ENCODE peak calls at places on chromosomes 2 and 18, in five cellular contexts. H, P, B, M and L are unnamed samples.

GRCh38 chr18:37405229-37405628 is 160.4 kb downstream of the CELF4 start:
- DNase-seq in M (no peak), B (no peak), P (no peak), H (no peak), L (no peak)

GRCh38 chr2:127620867-127621266 is 25.1 kb upstream of the GPR17 start:
- DNase-seq in H (peak; percentile 8), P (peak; percentile 48), B (no peak), M (no peak), L (no peak)

GRCh38 chr2:54866868-54867267 is 143.4 kb downstream of the EML6 start:
- DNase-seq in H (no peak), P (peak; percentile 48), M (no peak), B (no peak), L (no peak)

GRCh38 chr2:176088048-176088936 is 4.2 kb upstream of the HOXD13 start:
- DNase-seq in M (no peak), B (peak; percentile 59), P (no peak), H (peak; percentile 59), L (peak; percentile 85)

GRCh38 chr2:212549463-212549862 is 10.9 kb upstream of the ERBB4 start:
- DNase-seq in M (no peak), P (no peak), B (no peak), H (no peak), L (no peak)

GRCh38 chr2:23632386-23632785 is 247.4 kb downstream of the KLHL29 start:
- DNase-seq in P (no peak), B (no peak), H (no peak), M (no peak), L (no peak)

GRCh38 chr2:25572638-25573037 is 100.7 kb downstream of the DTNB start:
- DNase-seq in M (no peak), H (no peak), B (no peak), P (no peak), L (no peak)

GRCh38 chr2:139156730-139157129 is 376.5 kb upstream of the NXPH2 start:
- DNase-seq in B (no peak), H (no peak), M (no peak), P (no peak), L (no peak)

GRCh38 chr2:6896930-6897759 is 19.6 kb downstream of the RSAD2 start:
- DNase-seq in P (peak; percentile 42), M (no peak), H (no peak), B (no peak), L (no peak)

GRCh38 chr2:164881524-164881923 is 39.9 kb upstream of the COBLL1 start:
- DNase-seq in M (no peak), B (no peak), P (no peak), H (no peak), L (no peak)

GRCh38 chr2:109143214-109144187 is 14.5 kb downstream of the SH3RF3 start:
- DNase-seq in H (no peak), P (no peak), B (no peak), M (no peak), L (no peak)

GRCh38 chr2:148814853-148815419 is 60.1 kb upstream of the KIF5C start:
- DNase-seq in P (no peak), H (peak; percentile 20), B (no peak), M (no peak), L (no peak)

GRCh38 chr2:26455801-26456700 is 21.9 kb downstream of the OTOF start:
- DNase-seq in H (no peak), B (peak; percentile 36), M (no peak), P (no peak), L (peak; percentile 70)

GRCh38 chr2:42203792-42204191 is 34.6 kb downstream of the EML4 start:
- DNase-seq in M (no peak), H (no peak), B (no peak), P (no peak), L (no peak)

GRCh38 chr18:66317243-66318090 is 286.4 kb downstream of the CDH19 start:
- DNase-seq in H (no peak), P (no peak), B (no peak), M (no peak), L (no peak)

GRCh38 chr2:46325178-46325928 is 28.1 kb downstream of the EPAS1 start:
- DNase-seq in H (no peak), P (no peak), B (no peak), M (no peak), L (no peak)
- H3K27ac ChIP-seq in H (no peak overlapping the region), P (no peak overlapping the region), B (no peak overlapping the region), M (peak overlapping the region; percentile 64), L (peak overlapping the region; percentile 57)

GRCh38 chr2:19026156-19026660 is 332.2 kb downstream of the OSR1 start:
- DNase-seq in B (no peak), M (no peak), P (no peak), H (no peak), L (no peak)

GRCh38 chr2:19022334-19022733 is 336.1 kb downstream of the OSR1 start:
- DNase-seq in H (no peak), P (no peak), B (no peak), M (no peak), L (no peak)

GRCh38 chr2:19020144-19021099 is 338.0 kb downstream of the OSR1 start:
- DNase-seq in P (no peak), M (no peak), B (no peak), H (no peak), L (peak; percentile 58)

GRCh38 chr2:19021721-19022120 is 336.7 kb downstream of the OSR1 start:
- DNase-seq in P (no peak), H (no peak), M (peak; percentile 20), B (no peak), L (no peak)

DNA sequence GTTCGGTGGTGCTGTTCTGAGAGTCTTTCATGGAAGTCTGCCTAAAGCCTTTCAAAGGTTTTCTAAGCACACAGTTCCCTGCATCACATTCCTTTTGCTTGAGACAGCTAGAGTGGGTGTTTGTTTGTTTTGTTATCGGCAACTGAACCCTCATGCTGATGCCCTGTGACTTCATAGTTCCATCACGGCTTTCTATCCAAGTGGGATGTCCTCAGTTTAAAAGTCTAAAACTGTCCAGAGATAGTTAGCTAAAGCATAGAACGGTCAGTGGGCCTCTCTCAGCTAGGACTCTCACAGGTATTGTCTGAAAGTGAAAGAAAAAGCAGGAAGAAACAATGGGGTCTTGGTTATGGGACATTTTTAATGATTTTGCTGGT is 337.3 kb downstream of the OSR1 start:
- DNase-seq in P (no peak), M (no peak), H (no peak), B (no peak), L (no peak)
- H3K4me3 ChIP-seq in P (no peak overlapping the region), M (no peak overlapping the region), H (no peak overlapping the region), B (no peak overlapping the region), L (no peak overlapping the region)

GRCh38 chr2:101410114-101410513 is 22.8 kb upstream of the CREG2 start:
- DNase-seq in B (no peak), H (no peak), P (no peak), M (no peak), L (no peak)

GRCh38 chr2:101418704-101419663 is 31.7 kb upstream of the CREG2 start:
- DNase-seq in B (no peak), H (peak; percentile 44), P (peak; percentile 67), M (peak; percentile 31), L (no peak)

GRCh38 chr2:101420623-101421022 is 33.3 kb upstream of the CREG2 start:
- DNase-seq in H (no peak), M (no peak), P (no peak), B (no peak), L (no peak)

GRCh38 chr2:101410716-101411115 is 23.4 kb upstream of the CREG2 start:
- DNase-seq in M (no peak), B (no peak), P (no peak), H (no peak), L (no peak)

DNA sequence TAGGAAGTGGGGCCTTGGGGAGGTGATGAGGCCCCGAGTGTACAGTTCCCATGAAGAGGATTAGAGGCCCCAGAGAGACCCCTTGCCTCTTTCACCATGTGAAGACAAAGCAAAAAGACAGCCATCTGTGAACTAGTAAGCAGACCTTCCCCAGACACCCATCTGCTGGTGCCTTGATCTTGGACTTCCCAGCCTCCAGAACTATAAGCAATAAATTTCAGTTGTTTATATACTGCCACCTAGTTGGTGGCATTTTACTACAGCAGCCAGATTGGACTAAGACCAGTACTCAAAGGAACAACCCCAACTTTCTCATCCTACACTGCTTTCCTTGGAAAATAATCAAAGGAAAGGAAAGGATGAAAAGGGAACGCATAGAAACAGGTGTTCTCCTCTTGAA is 27.9 kb upstream of the CREG2 start:
- DNase-seq in B (no peak), P (no peak), M (no peak), H (no peak), L (no peak)
- TF ChIP-seq CTCF in B (no peak), P (peak; percentile 32), M (no peak), H (no peak), L (no peak)

GRCh38 chr2:177332041-177332991 is 60.3 kb upstream of the AGPS start:
- DNase-seq in B (peak; percentile 19), H (peak; percentile 33), P (peak; percentile 74), M (peak; percentile 44), L (peak; percentile 43)
- H3K27ac ChIP-seq in B (no peak overlapping the region), H (peak overlapping the region; percentile 67), P (no peak overlapping the region), M (peak overlapping the region; percentile 50), L (no peak overlapping the region)

GRCh38 chr2:240819404-240820013 is 510 bp downstream of the KIF1A start:
- DNase-seq in P (no peak), H (no peak), B (no peak), M (no peak), L (no peak)

GRCh38 chr2:240817496-240818292 is 2.3 kb downstream of the KIF1A start:
- DNase-seq in M (no peak), P (no peak), H (no peak), B (no peak), L (peak; percentile 76)

GRCh38 chr2:240820014-240820606 is at the start of gene KIF1A:
- DNase-seq in P (no peak), B (no peak), H (no peak), M (no peak), L (peak; percentile 71)

GRCh38 chr2:240818293-240818542 is 1.8 kb downstream of the KIF1A start:
- DNase-seq in M (no peak), P (no peak), B (no peak), H (no peak), L (no peak)

DNA sequence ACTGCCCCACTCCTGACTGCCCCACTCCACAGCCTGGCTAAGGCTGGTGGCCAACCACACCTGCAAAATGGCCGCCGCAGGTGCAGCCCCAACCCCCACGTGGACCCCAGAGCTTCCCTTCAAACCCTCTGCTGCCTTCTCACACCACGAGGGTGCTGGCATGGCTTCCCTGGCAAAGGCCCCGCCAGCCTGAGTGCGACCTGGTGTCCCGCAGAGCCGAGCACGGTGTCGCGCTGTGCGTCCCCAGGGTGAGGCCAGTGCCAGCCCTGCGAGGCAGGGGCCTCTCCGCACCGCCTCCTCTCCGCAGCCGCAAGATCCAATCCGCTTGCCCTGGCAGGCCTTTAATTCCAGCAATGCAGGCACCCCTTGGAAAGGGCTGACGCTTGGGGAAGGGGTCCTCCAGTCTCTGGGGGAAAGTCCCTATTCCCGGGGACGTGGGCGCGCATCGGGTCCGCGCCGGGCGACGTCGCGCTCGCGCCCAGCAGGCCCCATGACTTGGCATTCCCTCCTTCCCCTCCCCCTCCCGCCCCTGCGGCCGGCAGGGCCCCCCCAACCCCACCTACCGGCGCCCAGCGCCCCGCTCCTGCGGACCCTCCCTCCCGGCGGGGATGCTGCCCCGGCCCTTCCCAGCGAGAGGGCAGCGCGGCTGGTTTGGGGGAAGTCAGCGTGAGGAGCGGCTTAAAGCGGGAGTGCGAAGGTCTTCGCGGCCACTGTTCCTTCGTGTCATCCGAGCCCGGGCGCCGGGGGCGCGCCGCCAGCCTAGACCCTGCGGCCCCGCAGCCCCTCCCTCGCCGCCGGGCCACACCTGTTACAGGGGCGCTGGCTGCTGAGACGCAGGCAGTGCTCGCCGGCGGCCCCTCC is 1.2 kb downstream of the KIF1A start:
- DNase-seq in H (no peak), M (no peak), B (no peak), P (no peak), L (peak; percentile 30)
- H3K4me3 ChIP-seq in H (no peak overlapping the region), M (no peak overlapping the region), B (peak overlapping the region; percentile 16), P (no peak overlapping the region), L (no peak overlapping the region)

GRCh38 chr2:161250864-161251436 is 57.3 kb upstream of the PSMD14 start:
- DNase-seq in P (peak; percentile 70), M (no peak), H (no peak), B (no peak), L (no peak)
- TF ChIP-seq CTCF in P (peak; percentile 89), M (no peak), H (peak; percentile 56), B (no peak), L (peak; percentile 36)